ENCODE peak calls at places on chromosome 9, in six cellular contexts. V is stomach, X is ovary, N is transverse colon, F is astrocyte, I is tibial nerve. R is an unnamed sample. For H3K27me3 and H3K4me1, the result is how much of the 10 kb centered on the place peaks cover.

GRCh38 chr9:101126556-101126955 is 98.0 kb downstream of the PLPPR1 start:
- DNase-seq in V (no peak), X (no peak), N (no peak), F (no peak), I (no peak), R (no peak)

GRCh38 chr9:20209421-20210340 is 412.6 kb downstream of the MLLT3 start:
- DNase-seq in V (no peak), X (no peak), N (no peak), F (peak), I (no peak), R (no peak)

GRCh38 chr9:132742821-132743311 is 72.6 kb downstream of the GTF3C4 start:
- DNase-seq in V (no peak), X (no peak), N (no peak), F (no peak), I (no peak), R (no peak)

GRCh38 chr9:113331780-113332179 is 8.3 kb downstream of the WDR31 start:
- DNase-seq in V (no peak), X (no peak), N (no peak), F (no peak), I (no peak), R (no peak)

GRCh38 chr9:77820293-77820954 is 172.3 kb upstream of the GNA14 start:
- DNase-seq in V (no peak), X (no peak), N (no peak), F (peak), I (no peak), R (no peak)

GRCh38 chr9:1869843-1870242 is 145.3 kb upstream of the SMARCA2 start:
- DNase-seq in V (no peak), X (no peak), N (no peak), F (no peak), I (no peak), R (no peak)

GRCh38 chr9:30504502-30504905 is 1879.9 kb upstream of the ACO1 start:
- DNase-seq in V (no peak), X (no peak), N (no peak), F (peak), I (no peak), R (no peak)

GRCh38 chr9:119026120-119026519 is 343.1 kb downstream of the BRINP1 start:
- DNase-seq in V (no peak), X (no peak), N (peak), F (peak), I (no peak), R (no peak)

GRCh38 chr9:101508203-101508602 is 25.4 kb upstream of the RNF20 start:
- DNase-seq in V (no peak), X (no peak), N (no peak), F (no peak), I (no peak), R (no peak)

GRCh38 chr9:125142560-125143376 is 560 bp downstream of the SCAI start:
- DNase-seq in V (no peak), X (no peak), N (peak), F (no peak), I (no peak), R (no peak)

GRCh38 chr9:114746591-114746990 is 59.2 kb downstream of the TNFSF15 start:
- DNase-seq in V (no peak), X (no peak), N (no peak), F (no peak), I (no peak), R (no peak)

GRCh38 chr9:124511426-124511840 is 4.2 kb upstream of the NR5A1 start:
- DNase-seq in V (no peak), X (no peak), N (no peak), F (no peak), I (no peak), R (no peak)

GRCh38 chr9:91795500-91796241 is 154.4 kb downstream of the ROR2 start:
- DNase-seq in V (no peak), X (no peak), N (no peak), F (no peak), I (no peak), R (no peak)

GRCh38 chr9:128979111-128979510 is 31.6 kb downstream of the NUP188 start:
- DNase-seq in V (no peak), X (no peak), N (no peak), F (no peak), I (no peak), R (no peak)

GRCh38 chr9:120386390-120387131 is 193.4 kb downstream of the CDK5RAP2 start:
- DNase-seq in V (peak), X (no peak), N (no peak), F (peak), I (no peak), R (no peak)

GRCh38 chr9:94675008-94675841 is 35.9 kb upstream of the FBP1 start:
- DNase-seq in V (no peak), X (no peak), N (no peak), F (peak), I (no peak), R (no peak)

GRCh38 chr9:1005043-1005667 is 28.7 kb downstream of the DMRT3 start:
- DNase-seq in V (no peak), X (no peak), N (no peak), F (peak), I (no peak), R (no peak)

GRCh38 chr9:5231212-5231611 is at the start of gene INSL4:
- DNase-seq in V (no peak), X (no peak), N (no peak), F (peak), I (no peak), R (no peak)

DNA sequence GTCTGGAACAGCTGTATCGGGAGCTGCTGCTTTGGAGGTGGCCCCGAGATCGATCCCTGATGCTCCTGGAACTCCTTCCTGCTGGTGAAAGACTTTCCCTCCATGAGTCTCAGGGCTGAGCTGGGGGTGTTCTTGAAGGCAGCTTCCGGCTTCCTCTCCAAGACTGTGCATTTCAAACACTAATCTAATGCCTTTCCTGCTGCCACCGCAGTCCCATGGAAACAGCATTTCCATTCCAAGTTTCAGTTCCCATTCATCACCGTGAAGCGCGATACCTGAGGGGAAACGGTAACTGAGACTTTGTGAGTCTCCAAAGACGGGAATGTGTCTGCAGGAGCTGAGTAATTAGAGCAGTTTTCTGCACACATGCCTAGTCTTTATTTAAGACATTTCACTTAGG is 230.1 kb downstream of the PAX5 start:
- DNase-seq in V (no peak), X (no peak), N (no peak), F (no peak), I (no peak), R (no peak)
- H3K27me3 ChIP-seq in V (under half), X (under half), N (under half), F (under half), I (under half), R (under half)

GRCh38 chr9:134531251-134531970 is 110.2 kb upstream of the COL5A1 start:
- DNase-seq in V (peak), X (no peak), N (no peak), F (no peak), I (peak), R (no peak)
- H3K4me3 ChIP-seq in V (no peak), X (no peak), N (no peak), F (no peak), I (no peak), R (no peak)

GRCh38 chr9:36897019-36897418 is 137.0 kb downstream of the PAX5 start:
- DNase-seq in V (no peak), X (no peak), N (no peak), F (no peak), I (no peak), R (no peak)

GRCh38 chr9:36898621-36899020 is 135.4 kb downstream of the PAX5 start:
- DNase-seq in V (no peak), X (no peak), N (no peak), F (no peak), I (no peak), R (no peak)

GRCh38 chr9:36895744-36896260 is 138.3 kb downstream of the PAX5 start:
- DNase-seq in V (no peak), X (no peak), N (no peak), F (no peak), I (no peak), R (no peak)

GRCh38 chr9:36896296-36896695 is 137.8 kb downstream of the PAX5 start:
- DNase-seq in V (no peak), X (no peak), N (no peak), F (no peak), I (no peak), R (no peak)

DNA sequence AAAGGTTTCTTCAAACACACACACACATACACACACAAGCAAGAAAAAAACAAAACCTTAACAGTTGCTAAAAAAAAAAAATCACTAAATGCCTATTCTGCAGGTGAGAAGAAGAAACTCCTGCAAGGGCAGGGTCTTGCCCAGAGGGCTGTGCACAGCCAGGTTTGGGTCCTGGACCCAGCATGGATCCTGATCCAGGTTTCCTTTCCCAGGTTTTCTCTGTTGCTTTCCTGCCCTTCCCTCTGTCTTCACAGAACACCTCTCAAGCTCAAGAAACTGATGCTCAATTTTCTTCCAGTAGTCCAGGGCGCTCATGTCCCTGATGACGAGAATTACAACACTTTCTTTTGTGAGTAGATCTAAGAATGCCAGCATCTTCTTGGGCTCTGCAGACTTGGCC is 136.6 kb downstream of the PAX5 start:
- DNase-seq in V (no peak), X (no peak), N (no peak), F (no peak), I (no peak), R (no peak)
- H3K4me1 ChIP-seq in V (under half), X (under half), N (under half), F (under half), I (under half), R (under half)

DNA sequence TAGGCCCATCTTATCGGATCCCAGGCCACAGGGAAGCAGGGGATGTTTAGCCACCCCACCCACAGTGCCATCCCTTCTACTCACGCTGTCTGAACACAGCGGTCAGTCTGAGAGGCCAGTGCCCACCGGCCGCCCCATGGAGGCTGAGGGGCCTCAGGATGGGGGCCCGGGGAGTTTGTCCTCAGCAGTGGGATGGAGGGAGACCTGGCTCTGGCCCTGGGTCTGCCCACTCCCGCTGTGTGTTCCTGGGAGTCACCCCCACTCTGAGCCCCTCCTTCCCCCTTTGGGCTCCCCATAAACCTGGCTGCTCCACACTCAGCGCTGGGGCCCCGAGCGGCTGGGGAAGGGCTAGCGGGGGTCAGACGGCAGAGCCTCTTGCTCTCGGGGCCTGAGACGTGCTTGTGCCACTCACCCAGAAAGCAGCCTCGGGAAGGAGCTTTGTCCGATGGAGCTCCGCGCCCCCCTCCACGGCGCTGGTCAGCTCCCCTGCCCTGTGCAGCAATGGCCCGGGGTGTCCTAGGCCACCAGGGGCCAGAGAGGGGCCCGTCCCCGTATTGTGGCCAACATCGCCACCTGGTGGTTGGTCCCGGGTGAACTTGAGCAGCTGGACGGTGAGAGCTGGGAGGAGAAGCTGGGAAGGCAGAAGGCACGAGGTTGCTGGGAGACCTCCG is 10.9 kb upstream of the LAMC3 start:
- DNase-seq in V (peak), X (no peak), N (peak), F (peak), I (no peak), R (no peak)
- H3K27me3 ChIP-seq in V (under half), X (under half), N (under half), F (under half), I (under half), R (under half)

DNA sequence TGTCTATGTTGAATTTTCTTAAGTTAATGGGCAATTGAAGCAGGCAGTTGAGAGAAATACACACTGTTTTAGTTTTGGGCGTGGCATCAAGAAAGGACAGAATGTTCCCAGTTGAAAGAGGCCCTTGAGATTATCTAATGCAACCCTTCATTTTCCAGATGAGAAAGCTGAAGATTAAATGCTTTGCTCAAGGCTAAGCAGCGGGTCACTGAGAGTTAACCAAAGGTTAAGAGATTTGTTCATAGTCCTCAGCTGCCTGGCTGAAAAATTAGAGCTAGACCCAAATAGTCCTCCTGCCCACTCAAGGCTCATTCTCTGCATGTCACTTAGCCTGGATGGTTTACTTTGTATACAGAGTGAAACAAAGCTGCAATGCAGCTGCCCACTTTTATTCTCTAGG is 46.7 kb upstream of the MAMDC2 start:
- DNase-seq in V (no peak), X (peak), N (no peak), F (no peak), I (no peak), R (no peak)
- H3K4me3 ChIP-seq in V (no peak), X (no peak), N (no peak), F (no peak), I (no peak), R (no peak)

GRCh38 chr9:136902259-136902821 is 16.0 kb downstream of the TRAF2 start:
- DNase-seq in V (peak), X (no peak), N (peak), F (peak), I (no peak), R (peak)
- H3K4me1 ChIP-seq in V (under half), X (under half), N (half or more), F (under half), I (under half), R (under half)

DNA sequence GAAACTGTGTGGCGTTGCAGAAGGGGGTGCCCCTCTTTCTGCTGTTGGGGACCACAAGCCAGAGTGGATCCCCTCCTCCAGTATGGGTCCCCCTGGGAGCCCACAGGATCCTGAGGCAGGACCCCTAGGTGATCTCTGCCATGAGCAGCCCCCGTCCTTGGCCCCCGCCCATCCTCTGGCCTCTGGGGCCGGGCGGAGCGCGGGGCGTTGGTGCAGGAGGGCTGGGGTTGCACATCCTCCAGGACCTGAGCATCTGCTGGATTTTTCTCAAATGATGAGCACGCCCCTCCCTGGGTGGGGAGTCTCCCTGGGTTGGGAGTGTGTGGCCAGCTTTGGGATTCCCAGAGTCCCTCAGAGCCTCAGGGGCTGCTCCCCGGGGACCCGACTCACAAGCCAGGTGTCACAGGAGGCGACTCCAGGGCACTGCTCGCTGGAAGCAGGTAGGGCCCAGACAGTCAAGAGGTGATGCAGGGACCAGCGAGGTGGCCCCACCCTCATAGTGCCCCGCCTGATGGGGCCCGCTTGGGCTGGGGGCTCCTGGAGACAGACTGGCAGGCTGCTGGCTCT is 26.7 kb upstream of the UBAC1 start:
- DNase-seq in V (no peak), X (no peak), N (no peak), F (no peak), I (no peak), R (no peak)
- H3K27me3 ChIP-seq in V (under half), X (under half), N (under half), F (under half), I (under half), R (under half)

DNA sequence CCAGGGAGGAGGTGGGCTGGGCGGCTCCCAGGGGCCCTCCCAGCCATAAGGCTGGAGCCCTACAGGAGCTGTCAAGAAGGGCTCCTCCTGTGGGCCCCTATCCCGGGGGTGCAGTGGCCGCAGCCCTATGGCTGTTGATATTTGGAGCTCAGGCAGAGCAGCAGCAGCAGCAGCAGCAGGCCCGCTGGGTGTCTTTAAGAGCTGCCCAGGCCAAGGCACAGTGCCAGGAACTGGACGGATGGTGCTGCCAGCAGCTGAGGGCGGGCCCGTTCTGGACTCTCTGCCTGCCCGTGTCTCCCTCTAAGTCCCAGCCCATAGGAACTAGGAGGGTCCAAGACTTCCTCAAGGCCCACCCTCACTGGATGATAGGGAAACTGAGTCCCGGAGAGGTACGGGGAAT is 3.6 kb downstream of the AK1 start:
- DNase-seq in V (peak), X (peak), N (peak), F (no peak), I (peak), R (no peak)
- H3K4me3 ChIP-seq in V (peak), X (no peak), N (no peak), F (no peak), I (no peak), R (no peak)

GRCh38 chr9:99449726-99450125 is 227.6 kb downstream of the SEC61B start:
- DNase-seq in V (no peak), X (no peak), N (no peak), F (no peak), I (no peak), R (no peak)

GRCh38 chr9:99445920-99446319 is 223.8 kb downstream of the SEC61B start:
- DNase-seq in V (no peak), X (no peak), N (no peak), F (no peak), I (no peak), R (no peak)

GRCh38 chr9:99451121-99451606 is 229.1 kb downstream of the SEC61B start:
- DNase-seq in V (no peak), X (no peak), N (no peak), F (peak), I (no peak), R (no peak)

GRCh38 chr9:99445377-99445891 is 223.4 kb downstream of the SEC61B start:
- DNase-seq in V (no peak), X (no peak), N (no peak), F (peak), I (no peak), R (no peak)

DNA sequence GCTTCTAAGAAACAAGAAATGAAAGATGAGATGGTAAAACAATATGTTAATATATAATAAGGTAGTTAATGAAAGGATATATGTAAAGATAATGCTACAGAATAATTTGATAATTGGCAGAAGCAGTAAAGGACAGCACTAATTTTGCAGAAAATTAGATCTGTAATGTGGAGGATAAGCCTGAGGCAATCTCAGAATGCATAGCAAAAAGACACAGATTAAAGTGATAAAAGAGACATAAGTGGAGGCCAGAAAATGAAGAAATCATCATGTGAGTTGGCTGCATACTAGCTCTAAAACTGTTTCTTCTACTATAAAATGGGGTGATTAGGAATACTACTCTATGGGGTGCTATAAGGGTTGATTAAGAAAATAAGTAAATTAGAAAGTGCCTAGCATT is 225.9 kb downstream of the SEC61B start:
- DNase-seq in V (no peak), X (no peak), N (no peak), F (no peak), I (no peak), R (no peak)
- H3K4me1 ChIP-seq in V (under half), X (under half), N (under half), F (under half), I (under half), R (under half)

GRCh38 chr9:131011274-131012022 is 2.5 kb downstream of the LAMC3 start:
- DNase-seq in V (no peak), X (no peak), N (no peak), F (no peak), I (no peak), R (no peak)

GRCh38 chr9:131013015-131013755 is 4.2 kb downstream of the LAMC3 start:
- DNase-seq in V (no peak), X (no peak), N (no peak), F (no peak), I (no peak), R (no peak)

GRCh38 chr9:131010482-131011273 is 1.7 kb downstream of the LAMC3 start:
- DNase-seq in V (no peak), X (no peak), N (no peak), F (no peak), I (no peak), R (no peak)

GRCh38 chr9:131012396-131012917 is 3.5 kb downstream of the LAMC3 start:
- DNase-seq in V (no peak), X (no peak), N (no peak), F (no peak), I (no peak), R (no peak)

DNA sequence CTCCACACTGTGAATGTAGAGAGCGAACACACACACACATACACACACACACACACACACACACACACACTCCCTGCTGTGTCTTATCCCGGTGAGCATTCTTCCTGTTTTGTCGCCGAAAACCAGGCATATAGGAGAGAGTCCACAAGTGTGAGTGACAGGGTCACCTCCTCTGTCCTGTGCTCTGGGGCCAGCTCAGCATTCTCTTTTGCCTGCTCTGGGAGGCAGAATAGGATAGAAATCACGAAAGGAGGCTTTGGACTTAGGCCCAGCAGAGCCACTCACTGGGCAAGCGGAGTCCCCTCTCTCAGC is 3.0 kb downstream of the LAMC3 start:
- DNase-seq in V (no peak), X (no peak), N (no peak), F (no peak), I (no peak), R (no peak)
- H3K27me3 ChIP-seq in V (under half), X (under half), N (under half), F (under half), I (under half), R (under half)